ENCODE peak calls at places on chromosomes 7 and 10, in eight cellular contexts. One of them, this sample, is unnamed.

GRCh38 chr7:18228686-18229085 is 201.0 kb upstream of the PRPS1L1 start:
- DNase-seq in HAP-1: no peak
- DNase-seq in tibial artery: no peak
- DNase-seq in CD4-positive, alpha-beta memory T cell: no peak
- DNase-seq in H1: no peak
- DNase-seq in uterus: no peak
- DNase-seq in lower lobe of right lung: no peak
- DNase-seq in sigmoid colon: no peak
- DNase-seq in this sample: no peak

GRCh38 chr10:32950457-32951109 is 7.4 kb downstream of the ITGB1 start:
- DNase-seq in uterus: no peak
- DNase-seq in tibial artery: no peak
- DNase-seq in H1: no peak
- DNase-seq in CD4-positive, alpha-beta memory T cell: no peak
- DNase-seq in HAP-1: peak; percentile 10
- DNase-seq in sigmoid colon: no peak
- DNase-seq in lower lobe of right lung: no peak
- DNase-seq in this sample: no peak

GRCh38 chr7:16753932-16754571 is 497 bp downstream of the TSPAN13 start:
- DNase-seq in lower lobe of right lung: peak; percentile 62
- DNase-seq in tibial artery: no peak
- DNase-seq in sigmoid colon: no peak
- DNase-seq in H1: no peak
- DNase-seq in CD4-positive, alpha-beta memory T cell: no peak
- DNase-seq in uterus: no peak
- DNase-seq in HAP-1: peak; percentile 81
- DNase-seq in this sample: peak; percentile 71

GRCh38 chr10:66301078-66301477 is 624.8 kb upstream of the LRRTM3 start:
- DNase-seq in CD4-positive, alpha-beta memory T cell: no peak
- DNase-seq in tibial artery: no peak
- DNase-seq in H1: no peak
- DNase-seq in HAP-1: no peak
- DNase-seq in lower lobe of right lung: no peak
- DNase-seq in sigmoid colon: no peak
- DNase-seq in uterus: no peak
- DNase-seq in this sample: no peak

GRCh38 chr10:73940634-73941221 is 29.8 kb downstream of the PLAU start:
- DNase-seq in sigmoid colon: peak; percentile 92
- DNase-seq in uterus: peak; percentile 83
- DNase-seq in HAP-1: peak; percentile 91
- DNase-seq in tibial artery: peak; percentile 85
- DNase-seq in lower lobe of right lung: peak; percentile 92
- DNase-seq in H1: no peak
- DNase-seq in CD4-positive, alpha-beta memory T cell: peak; percentile 78
- DNase-seq in this sample: peak; percentile 91

GRCh38 chr7:94089806-94090205 is 85.7 kb upstream of the BET1 start:
- DNase-seq in H1: no peak
- DNase-seq in CD4-positive, alpha-beta memory T cell: no peak
- DNase-seq in tibial artery: no peak
- DNase-seq in sigmoid colon: no peak
- DNase-seq in HAP-1: no peak
- DNase-seq in lower lobe of right lung: no peak
- DNase-seq in uterus: no peak
- DNase-seq in this sample: no peak

GRCh38 chr7:55150166-55150565 is 131.3 kb downstream of the EGFR start:
- DNase-seq in lower lobe of right lung: no peak
- DNase-seq in tibial artery: no peak
- DNase-seq in CD4-positive, alpha-beta memory T cell: no peak
- DNase-seq in H1: no peak
- DNase-seq in uterus: no peak
- DNase-seq in HAP-1: no peak
- DNase-seq in sigmoid colon: no peak
- DNase-seq in this sample: no peak

GRCh38 chr10:69348824-69349541 is 67.7 kb downstream of the TACR2 start:
- DNase-seq in tibial artery: peak; percentile 81
- DNase-seq in sigmoid colon: peak; percentile 83
- DNase-seq in HAP-1: no peak
- DNase-seq in lower lobe of right lung: no peak
- DNase-seq in uterus: peak; percentile 59
- DNase-seq in H1: no peak
- DNase-seq in CD4-positive, alpha-beta memory T cell: no peak
- DNase-seq in this sample: peak; percentile 85

GRCh38 chr10:22648547-22648961 is 65.8 kb downstream of the PIP4K2A start:
- DNase-seq in uterus: no peak
- DNase-seq in CD4-positive, alpha-beta memory T cell: no peak
- DNase-seq in H1: no peak
- DNase-seq in HAP-1: no peak
- DNase-seq in tibial artery: no peak
- DNase-seq in lower lobe of right lung: no peak
- DNase-seq in sigmoid colon: no peak
- DNase-seq in this sample: no peak

GRCh38 chr10:586716-587115 is 102.8 kb downstream of the DIP2C start:
- DNase-seq in CD4-positive, alpha-beta memory T cell: no peak
- DNase-seq in lower lobe of right lung: no peak
- DNase-seq in HAP-1: no peak
- DNase-seq in uterus: no peak
- DNase-seq in tibial artery: no peak
- DNase-seq in sigmoid colon: no peak
- DNase-seq in H1: no peak
- DNase-seq in this sample: no peak

GRCh38 chr7:30727061-30727945 is 24.6 kb upstream of the INMT start:
- DNase-seq in lower lobe of right lung: no peak
- DNase-seq in CD4-positive, alpha-beta memory T cell: peak; percentile 81
- DNase-seq in sigmoid colon: no peak
- DNase-seq in tibial artery: no peak
- DNase-seq in HAP-1: no peak
- DNase-seq in uterus: no peak
- DNase-seq in H1: no peak
- DNase-seq in this sample: no peak

GRCh38 chr7:111210996-111211395 is 120.1 kb downstream of the LRRN3 start:
- DNase-seq in sigmoid colon: no peak
- DNase-seq in uterus: no peak
- DNase-seq in tibial artery: no peak
- DNase-seq in HAP-1: no peak
- DNase-seq in lower lobe of right lung: no peak
- DNase-seq in CD4-positive, alpha-beta memory T cell: no peak
- DNase-seq in H1: no peak
- DNase-seq in this sample: no peak

GRCh38 chr10:111370101-111370500 is 293.3 kb downstream of the ADRA2A start:
- DNase-seq in tibial artery: no peak
- DNase-seq in lower lobe of right lung: no peak
- DNase-seq in uterus: no peak
- DNase-seq in HAP-1: no peak
- DNase-seq in sigmoid colon: no peak
- DNase-seq in CD4-positive, alpha-beta memory T cell: no peak
- DNase-seq in H1: peak; percentile 29
- DNase-seq in this sample: no peak

GRCh38 chr10:49644035-49644345 is 30.2 kb downstream of the CHAT start:
- DNase-seq in H1: no peak
- DNase-seq in uterus: no peak
- DNase-seq in sigmoid colon: no peak
- DNase-seq in lower lobe of right lung: no peak
- DNase-seq in HAP-1: no peak
- DNase-seq in tibial artery: no peak
- DNase-seq in CD4-positive, alpha-beta memory T cell: no peak
- DNase-seq in this sample: no peak

GRCh38 chr7:44749992-44750391 is 1.3 kb downstream of the ZMIZ2 start:
- DNase-seq in sigmoid colon: no peak
- DNase-seq in uterus: no peak
- DNase-seq in H1: no peak
- DNase-seq in lower lobe of right lung: no peak
- DNase-seq in HAP-1: no peak
- DNase-seq in CD4-positive, alpha-beta memory T cell: no peak
- DNase-seq in tibial artery: no peak
- DNase-seq in this sample: no peak

GRCh38 chr10:118832242-118832651 is 77.5 kb upstream of the CACUL1 start:
- DNase-seq in uterus: peak; percentile 48
- DNase-seq in H1: no peak
- DNase-seq in sigmoid colon: peak; percentile 74
- DNase-seq in tibial artery: peak; percentile 66
- DNase-seq in lower lobe of right lung: peak; percentile 77
- DNase-seq in CD4-positive, alpha-beta memory T cell: no peak
- DNase-seq in HAP-1: no peak
- DNase-seq in this sample: no peak

GRCh38 chr7:16753102-16753931 is at the start of gene TSPAN13:
- DNase-seq in HAP-1: peak; percentile 96
- DNase-seq in lower lobe of right lung: peak; percentile 93
- DNase-seq in H1: peak; percentile 87
- DNase-seq in tibial artery: peak; percentile 25
- DNase-seq in uterus: peak; percentile 30
- DNase-seq in sigmoid colon: peak; percentile 66
- DNase-seq in CD4-positive, alpha-beta memory T cell: no peak
- DNase-seq in this sample: peak; percentile 82

GRCh38 chr7:73329861-73330581 is 2.1 kb downstream of the FKBP6 start:
- DNase-seq in CD4-positive, alpha-beta memory T cell: no peak
- DNase-seq in uterus: no peak
- DNase-seq in sigmoid colon: no peak
- DNase-seq in HAP-1: no peak
- DNase-seq in tibial artery: no peak
- DNase-seq in lower lobe of right lung: no peak
- DNase-seq in H1: no peak
- DNase-seq in this sample: no peak

GRCh38 chr7:17405786-17406185 is 107.3 kb downstream of the AHR start:
- DNase-seq in CD4-positive, alpha-beta memory T cell: no peak
- DNase-seq in uterus: no peak
- DNase-seq in sigmoid colon: no peak
- DNase-seq in lower lobe of right lung: no peak
- DNase-seq in tibial artery: no peak
- DNase-seq in H1: no peak
- DNase-seq in HAP-1: no peak
- DNase-seq in this sample: no peak

GRCh38 chr7:296546-296945 is 6.6 kb downstream of the FOXL3 start:
- DNase-seq in uterus: peak; percentile 4
- DNase-seq in tibial artery: no peak
- DNase-seq in CD4-positive, alpha-beta memory T cell: no peak
- DNase-seq in H1: no peak
- DNase-seq in lower lobe of right lung: no peak
- DNase-seq in HAP-1: no peak
- DNase-seq in sigmoid colon: no peak
- DNase-seq in this sample: no peak

GRCh38 chr7:43071604-43072003 is 40.8 kb upstream of the HECW1 start:
- DNase-seq in H1: peak; percentile 69
- DNase-seq in sigmoid colon: no peak
- DNase-seq in uterus: no peak
- DNase-seq in lower lobe of right lung: no peak
- DNase-seq in HAP-1: peak; percentile 57
- DNase-seq in CD4-positive, alpha-beta memory T cell: no peak
- DNase-seq in tibial artery: no peak
- DNase-seq in this sample: no peak

GRCh38 chr7:192701-193536 is 548 bp downstream of the FAM20C start:
- DNase-seq in HAP-1: no peak
- DNase-seq in H1: no peak
- DNase-seq in tibial artery: no peak
- DNase-seq in CD4-positive, alpha-beta memory T cell: no peak
- DNase-seq in uterus: no peak
- DNase-seq in lower lobe of right lung: no peak
- DNase-seq in sigmoid colon: no peak
- DNase-seq in this sample: no peak

GRCh38 chr10:123148414-123149161 is 652 bp downstream of the HMX2 start:
- DNase-seq in HAP-1: peak; percentile 56
- DNase-seq in tibial artery: no peak
- DNase-seq in H1: no peak
- DNase-seq in lower lobe of right lung: no peak
- DNase-seq in uterus: no peak
- DNase-seq in CD4-positive, alpha-beta memory T cell: no peak
- DNase-seq in sigmoid colon: no peak
- DNase-seq in this sample: no peak

DNA sequence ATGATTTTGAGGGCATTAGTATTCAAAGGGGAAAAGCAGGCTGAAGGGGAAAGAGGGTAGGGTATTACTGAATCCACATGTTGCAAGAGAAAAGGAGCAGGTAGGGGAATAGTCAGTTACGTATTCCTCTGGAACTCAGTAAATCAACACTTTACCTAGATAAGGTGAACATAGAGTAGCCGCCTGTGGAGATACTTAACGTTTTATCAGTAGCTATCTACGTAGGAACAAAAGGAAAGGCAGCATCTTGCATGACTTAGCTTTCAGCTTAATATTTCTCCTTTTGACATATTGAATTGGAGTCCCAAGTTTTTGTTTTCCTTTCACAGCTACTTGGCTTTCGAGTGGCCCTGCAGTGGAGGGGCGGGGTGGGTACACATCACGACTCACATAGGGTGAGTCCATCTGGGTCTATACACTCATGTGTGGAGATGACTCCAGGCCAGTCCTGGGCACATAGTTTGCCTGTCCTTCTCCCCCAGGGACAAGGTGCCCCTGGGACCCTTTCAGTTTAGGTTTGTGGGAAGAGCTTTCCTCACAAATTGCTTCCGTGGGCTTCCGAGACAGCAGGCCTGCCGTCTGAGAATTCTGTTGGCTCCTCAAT is 48.1 kb downstream of the CCNY start:
- DNase-seq in lower lobe of right lung: no peak
- DNase-seq in tibial artery: no peak
- DNase-seq in H1: no peak
- DNase-seq in CD4-positive, alpha-beta memory T cell: no peak
- DNase-seq in sigmoid colon: no peak
- DNase-seq in HAP-1: no peak
- DNase-seq in uterus: no peak
- DNase-seq in this sample: no peak
- H3K4me1 ChIP-seq in lower lobe of right lung: peaks cover 40% of the 10 kb centered on the region
- H3K4me1 ChIP-seq in tibial artery: peaks cover 54% of the 10 kb centered on the region
- H3K4me1 ChIP-seq in H1: no peaks in the 10 kb centered on the region
- H3K4me1 ChIP-seq in CD4-positive, alpha-beta memory T cell: peaks cover 18% of the 10 kb centered on the region
- H3K4me1 ChIP-seq in sigmoid colon: peaks cover 32% of the 10 kb centered on the region
- H3K4me1 ChIP-seq in HAP-1: peaks cover 18% of the 10 kb centered on the region
- H3K4me1 ChIP-seq in uterus: peaks cover 3% of the 10 kb centered on the region
- H3K4me1 ChIP-seq in this sample: peaks cover 13% of the 10 kb centered on the region

GRCh38 chr10:99536400-99537254 is 3.9 kb downstream of the NKX2-3 start:
- DNase-seq in lower lobe of right lung: no peak
- DNase-seq in sigmoid colon: peak; percentile 78
- DNase-seq in HAP-1: peak; percentile 53
- DNase-seq in uterus: no peak
- DNase-seq in H1: no peak
- DNase-seq in CD4-positive, alpha-beta memory T cell: no peak
- DNase-seq in tibial artery: no peak
- DNase-seq in this sample: no peak
- H3K4me1 ChIP-seq in lower lobe of right lung: peaks cover 43% of the 10 kb centered on the region
- H3K4me1 ChIP-seq in sigmoid colon: peaks cover 22% of the 10 kb centered on the region
- H3K4me1 ChIP-seq in HAP-1: peaks cover 17% of the 10 kb centered on the region
- H3K4me1 ChIP-seq in uterus: peaks cover 33% of the 10 kb centered on the region
- H3K4me1 ChIP-seq in H1: peaks cover 34% of the 10 kb centered on the region
- H3K4me1 ChIP-seq in CD4-positive, alpha-beta memory T cell: peaks cover 29% of the 10 kb centered on the region
- H3K4me1 ChIP-seq in tibial artery: peaks cover 53% of the 10 kb centered on the region
- H3K4me1 ChIP-seq in this sample: peaks cover 59% of the 10 kb centered on the region

GRCh38 chr7:128939075-128939860 is 1.5 kb downstream of the IRF5 start:
- DNase-seq in sigmoid colon: no peak
- DNase-seq in tibial artery: peak; percentile 50
- DNase-seq in CD4-positive, alpha-beta memory T cell: peak; percentile 63
- DNase-seq in lower lobe of right lung: peak; percentile 75
- DNase-seq in HAP-1: no peak
- DNase-seq in H1: no peak
- DNase-seq in uterus: no peak
- DNase-seq in this sample: no peak
- H3K4me1 ChIP-seq in sigmoid colon: peaks cover 18% of the 10 kb centered on the region
- H3K4me1 ChIP-seq in tibial artery: peaks cover 22% of the 10 kb centered on the region
- H3K4me1 ChIP-seq in CD4-positive, alpha-beta memory T cell: peaks cover 32% of the 10 kb centered on the region
- H3K4me1 ChIP-seq in lower lobe of right lung: peaks cover 42% of the 10 kb centered on the region
- H3K4me1 ChIP-seq in HAP-1: no peaks in the 10 kb centered on the region
- H3K4me1 ChIP-seq in H1: peaks cover 3% of the 10 kb centered on the region
- H3K4me1 ChIP-seq in uterus: peaks cover 11% of the 10 kb centered on the region
- H3K4me1 ChIP-seq in this sample: peaks cover 20% of the 10 kb centered on the region

GRCh38 chr7:131039355-131039762 is 288.3 kb upstream of the MKLN1 start:
- DNase-seq in tibial artery: no peak
- DNase-seq in lower lobe of right lung: no peak
- DNase-seq in uterus: no peak
- DNase-seq in H1: no peak
- DNase-seq in HAP-1: no peak
- DNase-seq in CD4-positive, alpha-beta memory T cell: no peak
- DNase-seq in sigmoid colon: no peak
- DNase-seq in this sample: no peak
- H3K4me1 ChIP-seq in tibial artery: peaks cover 68% of the 10 kb centered on the region
- H3K4me1 ChIP-seq in lower lobe of right lung: peaks cover 42% of the 10 kb centered on the region
- H3K4me1 ChIP-seq in uterus: peaks cover 18% of the 10 kb centered on the region
- H3K4me1 ChIP-seq in H1: peaks cover 9% of the 10 kb centered on the region
- H3K4me1 ChIP-seq in HAP-1: peaks cover 6% of the 10 kb centered on the region
- H3K4me1 ChIP-seq in CD4-positive, alpha-beta memory T cell: peaks cover 57% of the 10 kb centered on the region
- H3K4me1 ChIP-seq in sigmoid colon: peaks cover 36% of the 10 kb centered on the region
- H3K4me1 ChIP-seq in this sample: peaks cover 36% of the 10 kb centered on the region